ENCODE peak calls at places on chromosomes 3 and 15, in six cellular contexts. W, X, J, F, U and N are unnamed samples.

GRCh38 chr3:71486831-71487230 is 96.7 kb downstream of the FOXP1 start:
- DNase-seq in W (no peak), X (no peak), J (no peak), F (no peak), U (no peak), N (no peak)

GRCh38 chr3:152050782-152051405 is 177.5 kb downstream of the SUCNR1 start:
- DNase-seq in W (no peak), X (no peak), J (no peak), F (no peak), U (no peak), N (no peak)

GRCh38 chr3:16059081-16059537 is 115.4 kb upstream of the GALNT15 start:
- DNase-seq in W (no peak), X (no peak), J (no peak), F (no peak), U (no peak), N (peak)

GRCh38 chr3:6994081-6994668 is 133.3 kb downstream of the GRM7 start:
- DNase-seq in W (no peak), X (peak), J (peak), F (no peak), U (no peak), N (peak)

GRCh38 chr3:44444896-44445691 is 32.4 kb downstream of the ZNF445 start:
- DNase-seq in W (no peak), X (no peak), J (no peak), F (no peak), U (no peak), N (no peak)

GRCh38 chr3:42068303-42069088 is 22.7 kb upstream of the TRAK1 start:
- DNase-seq in W (no peak), X (no peak), J (no peak), F (no peak), U (no peak), N (no peak)

GRCh38 chr15:39605146-39605545 is 24.3 kb downstream of the THBS1 start:
- DNase-seq in W (no peak), X (no peak), J (no peak), F (no peak), U (no peak), N (no peak)

GRCh38 chr3:151992326-151993041 is 119.0 kb downstream of the SUCNR1 start:
- DNase-seq in W (no peak), X (no peak), J (no peak), F (no peak), U (no peak), N (no peak)

GRCh38 chr3:197430502-197430901 is 125.3 kb downstream of the BDH1 start:
- DNase-seq in W (no peak), X (no peak), J (no peak), F (no peak), U (no peak), N (no peak)

GRCh38 chr3:40754966-40755365 is 230.2 kb downstream of the ZNF621 start:
- DNase-seq in W (no peak), X (no peak), J (no peak), F (no peak), U (no peak), N (no peak)

GRCh38 chr3:21158801-21159564 is 592.0 kb downstream of the ZNF385D start:
- DNase-seq in W (no peak), X (no peak), J (no peak), F (no peak), U (no peak), N (peak)

GRCh38 chr3:122415762-122416654 is at the start of gene WDR5B:
- DNase-seq in W (no peak), X (peak), J (peak), F (peak), U (peak), N (peak)

GRCh38 chr3:155853214-155854146 is 747 bp downstream of the SLC33A1 start:
- DNase-seq in W (no peak), X (no peak), J (peak), F (peak), U (peak), N (no peak)

GRCh38 chr3:41293169-41293681 is 93.9 kb downstream of the CTNNB1 start:
- DNase-seq in W (no peak), X (no peak), J (no peak), F (no peak), U (no peak), N (no peak)

GRCh38 chr3:24069045-24069444 is 124.0 kb downstream of the NR1D2 start:
- DNase-seq in W (no peak), X (no peak), J (no peak), F (no peak), U (no peak), N (peak)

GRCh38 chr15:31977812-31978662 is 52.3 kb upstream of the CHRNA7 start:
- DNase-seq in W (peak), X (no peak), J (peak), F (peak), U (peak), N (peak)

GRCh38 chr3:120767106-120767505 is 24.6 kb downstream of the GTF2E1 start:
- DNase-seq in W (no peak), X (no peak), J (no peak), F (no peak), U (no peak), N (no peak)

GRCh38 chr3:31615071-31615875 is 82.5 kb downstream of the STT3B start:
- DNase-seq in W (no peak), X (no peak), J (no peak), F (no peak), U (no peak), N (no peak)

GRCh38 chr3:193744822-193745684 is 152.0 kb downstream of the OPA1 start:
- DNase-seq in W (no peak), X (no peak), J (no peak), F (no peak), U (no peak), N (no peak)